ENCODE peak calls at places on chromosomes 6 and 20, in seven cellular contexts. Y, U, D, M, H, R and G are unnamed samples.

GRCh38 chr6:33980176-33980805 is 165.6 kb downstream of the GRM4 start:
- DNase-seq in Y (no peak), U (no peak), D (peak; percentile 21), M (no peak), H (peak; percentile 43), R (no peak), G (no peak)

GRCh38 chr6:129015721-129016120 is 132.8 kb downstream of the LAMA2 start:
- DNase-seq in Y (no peak), U (no peak), D (no peak), M (no peak), H (no peak), R (no peak), G (no peak)

GRCh38 chr20:37188787-37189186 is 9.4 kb upstream of the MROH8 start:
- DNase-seq in Y (no peak), U (no peak), D (no peak), M (no peak), H (no peak), R (no peak), G (no peak)

GRCh38 chr20:46070215-46070910 is 19.4 kb downstream of the NCOA5 start:
- DNase-seq in Y (no peak), U (no peak), D (no peak), M (peak; percentile 52), H (peak; percentile 28), R (no peak), G (peak; percentile 86)

GRCh38 chr6:144581807-144582537 is 296.8 kb downstream of the UTRN start:
- DNase-seq in Y (peak; percentile 11), U (peak; percentile 56), D (peak; percentile 30), M (peak; percentile 27), H (no peak), R (no peak), G (peak; percentile 44)

GRCh38 chr6:13729891-13730290 is 18.3 kb upstream of the RANBP9 start:
- DNase-seq in Y (no peak), U (no peak), D (no peak), M (peak; percentile 15), H (no peak), R (no peak), G (peak; percentile 79)

GRCh38 chr6:138575257-138575656 is 76.0 kb upstream of the NHSL1 start:
- DNase-seq in Y (no peak), U (no peak), D (no peak), M (no peak), H (no peak), R (no peak), G (no peak)

GRCh38 chr20:10708342-10709185 is 34.8 kb upstream of the JAG1 start:
- DNase-seq in Y (peak; percentile 73), U (no peak), D (no peak), M (peak; percentile 66), H (no peak), R (no peak), G (peak; percentile 85)

GRCh38 chr20:17873410-17874270 is 95.0 kb downstream of the SNX5 start:
- DNase-seq in Y (no peak), U (no peak), D (peak; percentile 73), M (peak; percentile 73), H (no peak), R (no peak), G (peak; percentile 96)

GRCh38 chr20:23655551-23656211 is 17.9 kb upstream of the CST3 start:
- DNase-seq in Y (no peak), U (no peak), D (no peak), M (no peak), H (peak; percentile 50), R (no peak), G (no peak)

GRCh38 chr20:14178952-14179351 is 158.5 kb downstream of the FLRT3 start:
- DNase-seq in Y (no peak), U (no peak), D (no peak), M (no peak), H (no peak), R (no peak), G (no peak)

DNA sequence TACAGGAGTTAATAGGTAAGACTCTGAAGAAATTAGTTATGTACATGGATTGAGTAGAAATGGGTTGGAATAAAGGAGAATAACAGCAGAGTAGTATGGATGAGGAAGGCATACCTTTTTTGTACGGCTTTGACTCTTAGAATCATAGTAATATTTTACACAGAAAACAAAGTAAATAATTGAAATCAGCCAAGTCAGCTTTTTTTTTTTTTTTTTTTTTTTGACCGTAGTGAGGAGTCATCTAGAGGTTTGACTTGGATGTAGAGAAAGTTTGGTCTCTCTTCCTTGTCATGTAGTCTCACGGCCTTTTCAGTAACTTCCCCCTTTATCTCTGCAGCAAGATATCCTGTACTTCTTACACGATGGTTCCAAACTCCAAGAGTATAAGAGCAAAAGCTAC is 158.9 kb downstream of the FLRT3 start:
- DNase-seq in Y (no peak), U (no peak), D (no peak), M (no peak), H (no peak), R (no peak), G (no peak)
- H2BK120ac ChIP-seq in Y (no peak overlapping the region), U (no peak overlapping the region), D (no peak overlapping the region), M (no peak overlapping the region), H (no peak overlapping the region), R (no peak overlapping the region), G (no peak overlapping the region)

DNA sequence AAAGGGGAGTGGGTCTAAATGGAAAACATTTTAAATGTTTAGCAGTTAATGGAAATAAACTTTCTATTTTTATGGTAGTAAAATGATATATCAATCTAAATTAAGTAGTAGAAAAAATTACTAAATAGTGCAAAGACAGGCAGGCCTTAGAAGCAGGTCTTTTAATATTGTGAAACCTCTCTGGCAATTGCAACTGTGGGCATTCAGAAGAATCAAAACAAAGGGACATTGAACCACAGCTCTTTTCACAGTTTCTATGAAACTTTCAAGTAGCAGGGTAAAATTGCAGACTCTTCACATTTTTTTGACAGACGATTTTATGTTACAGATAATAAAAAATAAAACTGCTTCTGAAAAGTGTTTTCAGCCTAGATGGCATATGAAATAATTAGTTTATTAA is 533.7 kb downstream of the BCKDHB start:
- DNase-seq in Y (no peak), U (no peak), D (no peak), M (peak; percentile 58), H (no peak), R (no peak), G (no peak)
- H2BK120ac ChIP-seq in Y (no peak overlapping the region), U (no peak overlapping the region), D (no peak overlapping the region), M (no peak overlapping the region), H (no peak overlapping the region), R (no peak overlapping the region), G (no peak overlapping the region)

GRCh38 chr6:44582930-44583329 is 195.4 kb downstream of the CDC5L start:
- DNase-seq in Y (no peak), U (no peak), D (no peak), M (no peak), H (no peak), R (no peak), G (no peak)
- H2BK120ac ChIP-seq in Y (no peak overlapping the region), U (no peak overlapping the region), D (no peak overlapping the region), M (no peak overlapping the region), H (no peak overlapping the region), R (no peak overlapping the region), G (no peak overlapping the region)

DNA sequence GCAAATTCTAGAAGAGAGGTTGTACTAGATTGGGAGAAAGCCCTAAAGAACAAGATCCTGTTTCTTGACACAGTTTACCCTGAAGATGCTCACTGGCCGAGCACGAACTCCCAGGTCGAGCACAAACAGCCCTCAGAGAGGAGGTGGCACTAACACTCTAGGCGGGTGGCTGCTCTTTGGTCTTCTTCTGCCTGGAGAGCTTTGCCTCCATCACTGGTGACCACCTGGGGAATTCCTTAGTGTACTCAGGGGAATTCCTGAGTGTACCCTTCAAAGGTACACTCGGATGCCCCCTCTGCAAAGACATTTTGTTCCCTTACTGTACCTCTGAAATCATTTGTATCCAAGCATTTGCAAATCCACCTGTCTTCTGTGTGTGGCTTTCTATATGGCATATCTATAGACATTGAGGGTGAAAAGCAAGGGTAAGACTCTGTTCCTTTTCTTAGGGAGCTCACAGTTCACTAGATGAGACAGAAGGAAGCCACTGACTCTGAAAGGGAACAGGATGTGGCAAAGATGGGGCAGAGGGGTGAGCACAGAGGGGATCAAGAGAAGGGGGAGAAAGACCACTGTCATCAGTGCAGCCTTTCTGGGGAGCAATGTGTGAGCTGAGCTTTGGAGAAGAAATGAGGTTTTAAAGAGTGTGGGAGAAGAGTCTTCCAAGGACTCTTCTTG is 169.8 kb upstream of the PROKR2 start:
- DNase-seq in Y (no peak), U (no peak), D (no peak), M (no peak), H (no peak), R (no peak), G (no peak)
- H2BK120ac ChIP-seq in Y (no peak overlapping the region), U (no peak overlapping the region), D (no peak overlapping the region), M (no peak overlapping the region), H (no peak overlapping the region), R (no peak overlapping the region), G (no peak overlapping the region)